ENCODE peak calls at places on chromosomes 11 and 22, in seven cellular contexts. One of them, this sample, is unnamed.

GRCh38 chr11:44774131-44774530 is 47.4 kb downstream of the TSPAN18 start:
- DNase-seq in left ventricle myocardium inferior: peak
- DNase-seq in tibial artery: no peak
- DNase-seq in IMR-90: no peak
- DNase-seq in CD4-positive, alpha-beta memory T cell: no peak
- DNase-seq in CD8-positive, alpha-beta memory T cell: no peak
- DNase-seq in lower lobe of right lung: no peak
- DNase-seq in this sample: peak

GRCh38 chr11:293293-293851 is 4.4 kb downstream of the PGGHG start:
- DNase-seq in left ventricle myocardium inferior: peak
- DNase-seq in tibial artery: peak
- DNase-seq in lower lobe of right lung: no peak
- DNase-seq in CD4-positive, alpha-beta memory T cell: no peak
- DNase-seq in CD8-positive, alpha-beta memory T cell: no peak
- DNase-seq in IMR-90: no peak
- DNase-seq in this sample: no peak

GRCh38 chr11:115464269-115464668 is 39.9 kb downstream of the CADM1 start:
- DNase-seq in left ventricle myocardium inferior: no peak
- DNase-seq in CD4-positive, alpha-beta memory T cell: no peak
- DNase-seq in lower lobe of right lung: no peak
- DNase-seq in IMR-90: peak
- DNase-seq in CD8-positive, alpha-beta memory T cell: no peak
- DNase-seq in tibial artery: no peak
- DNase-seq in this sample: peak

GRCh38 chr22:49294656-49295464 is 532.8 kb downstream of the BRD1 start:
- DNase-seq in IMR-90: no peak
- DNase-seq in CD8-positive, alpha-beta memory T cell: no peak
- DNase-seq in left ventricle myocardium inferior: no peak
- DNase-seq in CD4-positive, alpha-beta memory T cell: no peak
- DNase-seq in tibial artery: peak
- DNase-seq in lower lobe of right lung: no peak
- DNase-seq in this sample: no peak

GRCh38 chr11:103294516-103294915 is 185.3 kb downstream of the DYNC2H1 start:
- DNase-seq in CD8-positive, alpha-beta memory T cell: no peak
- DNase-seq in left ventricle myocardium inferior: no peak
- DNase-seq in lower lobe of right lung: no peak
- DNase-seq in CD4-positive, alpha-beta memory T cell: no peak
- DNase-seq in tibial artery: no peak
- DNase-seq in IMR-90: peak
- DNase-seq in this sample: no peak

GRCh38 chr11:72641900-72642814 is 32.1 kb downstream of the PDE2A start:
- DNase-seq in CD8-positive, alpha-beta memory T cell: no peak
- DNase-seq in left ventricle myocardium inferior: peak
- DNase-seq in IMR-90: no peak
- DNase-seq in lower lobe of right lung: peak
- DNase-seq in CD4-positive, alpha-beta memory T cell: no peak
- DNase-seq in tibial artery: peak
- DNase-seq in this sample: peak

GRCh38 chr11:109000531-109000930 is 335.7 kb downstream of the DDX10 start:
- DNase-seq in CD8-positive, alpha-beta memory T cell: no peak
- DNase-seq in lower lobe of right lung: no peak
- DNase-seq in IMR-90: no peak
- DNase-seq in left ventricle myocardium inferior: no peak
- DNase-seq in CD4-positive, alpha-beta memory T cell: no peak
- DNase-seq in tibial artery: no peak
- DNase-seq in this sample: no peak

GRCh38 chr22:36160499-36160942 is at the start of gene APOL3:
- DNase-seq in CD8-positive, alpha-beta memory T cell: peak
- DNase-seq in tibial artery: peak
- DNase-seq in CD4-positive, alpha-beta memory T cell: peak
- DNase-seq in left ventricle myocardium inferior: peak
- DNase-seq in IMR-90: peak
- DNase-seq in lower lobe of right lung: peak
- DNase-seq in this sample: peak

GRCh38 chr11:128759168-128759567 is 65.3 kb downstream of the FLI1 start:
- DNase-seq in CD8-positive, alpha-beta memory T cell: no peak
- DNase-seq in CD4-positive, alpha-beta memory T cell: no peak
- DNase-seq in IMR-90: no peak
- DNase-seq in left ventricle myocardium inferior: no peak
- DNase-seq in lower lobe of right lung: no peak
- DNase-seq in tibial artery: no peak
- DNase-seq in this sample: no peak

GRCh38 chr11:70549386-70549785 is 151.1 kb downstream of the CTTN start:
- DNase-seq in CD8-positive, alpha-beta memory T cell: no peak
- DNase-seq in left ventricle myocardium inferior: no peak
- DNase-seq in CD4-positive, alpha-beta memory T cell: no peak
- DNase-seq in tibial artery: no peak
- DNase-seq in lower lobe of right lung: no peak
- DNase-seq in IMR-90: no peak
- DNase-seq in this sample: no peak

GRCh38 chr11:108914981-108915380 is 250.1 kb downstream of the DDX10 start:
- DNase-seq in lower lobe of right lung: no peak
- DNase-seq in CD8-positive, alpha-beta memory T cell: no peak
- DNase-seq in tibial artery: no peak
- DNase-seq in IMR-90: peak
- DNase-seq in left ventricle myocardium inferior: no peak
- DNase-seq in CD4-positive, alpha-beta memory T cell: no peak
- DNase-seq in this sample: peak

GRCh38 chr11:102727890-102728289 is 3.1 kb upstream of the MMP8 start:
- DNase-seq in CD8-positive, alpha-beta memory T cell: no peak
- DNase-seq in CD4-positive, alpha-beta memory T cell: no peak
- DNase-seq in tibial artery: no peak
- DNase-seq in IMR-90: peak
- DNase-seq in left ventricle myocardium inferior: no peak
- DNase-seq in lower lobe of right lung: no peak
- DNase-seq in this sample: peak

GRCh38 chr11:12377824-12378593 is 638 bp downstream of the PARVA start:
- DNase-seq in tibial artery: peak
- DNase-seq in lower lobe of right lung: peak
- DNase-seq in left ventricle myocardium inferior: peak
- DNase-seq in CD8-positive, alpha-beta memory T cell: no peak
- DNase-seq in IMR-90: peak
- DNase-seq in CD4-positive, alpha-beta memory T cell: peak
- DNase-seq in this sample: peak

GRCh38 chr11:50247309-50247874 is 214.7 kb downstream of the OR4C45 start:
- DNase-seq in tibial artery: no peak
- DNase-seq in left ventricle myocardium inferior: no peak
- DNase-seq in lower lobe of right lung: no peak
- DNase-seq in IMR-90: no peak
- DNase-seq in CD8-positive, alpha-beta memory T cell: no peak
- DNase-seq in CD4-positive, alpha-beta memory T cell: no peak
- DNase-seq in this sample: no peak

GRCh38 chr11:26947379-26947844 is 46.5 kb upstream of the FIBIN start:
- DNase-seq in left ventricle myocardium inferior: no peak
- DNase-seq in lower lobe of right lung: no peak
- DNase-seq in CD8-positive, alpha-beta memory T cell: no peak
- DNase-seq in CD4-positive, alpha-beta memory T cell: no peak
- DNase-seq in IMR-90: peak
- DNase-seq in tibial artery: peak
- DNase-seq in this sample: peak

GRCh38 chr11:112219476-112220232 is 6.6 kb upstream of the PTS start:
- DNase-seq in tibial artery: no peak
- DNase-seq in IMR-90: peak
- DNase-seq in left ventricle myocardium inferior: no peak
- DNase-seq in lower lobe of right lung: no peak
- DNase-seq in CD8-positive, alpha-beta memory T cell: peak
- DNase-seq in CD4-positive, alpha-beta memory T cell: peak
- DNase-seq in this sample: peak

GRCh38 chr11:21630934-21631478 is 561.9 kb upstream of the ANO5 start:
- DNase-seq in left ventricle myocardium inferior: no peak
- DNase-seq in CD4-positive, alpha-beta memory T cell: no peak
- DNase-seq in tibial artery: no peak
- DNase-seq in lower lobe of right lung: no peak
- DNase-seq in CD8-positive, alpha-beta memory T cell: no peak
- DNase-seq in IMR-90: no peak
- DNase-seq in this sample: no peak

GRCh38 chr11:10601722-10602281 is 33.3 kb upstream of the LYVE1 start:
- DNase-seq in left ventricle myocardium inferior: peak
- DNase-seq in IMR-90: no peak
- DNase-seq in lower lobe of right lung: peak
- DNase-seq in CD4-positive, alpha-beta memory T cell: no peak
- DNase-seq in CD8-positive, alpha-beta memory T cell: no peak
- DNase-seq in tibial artery: no peak
- DNase-seq in this sample: no peak

DNA sequence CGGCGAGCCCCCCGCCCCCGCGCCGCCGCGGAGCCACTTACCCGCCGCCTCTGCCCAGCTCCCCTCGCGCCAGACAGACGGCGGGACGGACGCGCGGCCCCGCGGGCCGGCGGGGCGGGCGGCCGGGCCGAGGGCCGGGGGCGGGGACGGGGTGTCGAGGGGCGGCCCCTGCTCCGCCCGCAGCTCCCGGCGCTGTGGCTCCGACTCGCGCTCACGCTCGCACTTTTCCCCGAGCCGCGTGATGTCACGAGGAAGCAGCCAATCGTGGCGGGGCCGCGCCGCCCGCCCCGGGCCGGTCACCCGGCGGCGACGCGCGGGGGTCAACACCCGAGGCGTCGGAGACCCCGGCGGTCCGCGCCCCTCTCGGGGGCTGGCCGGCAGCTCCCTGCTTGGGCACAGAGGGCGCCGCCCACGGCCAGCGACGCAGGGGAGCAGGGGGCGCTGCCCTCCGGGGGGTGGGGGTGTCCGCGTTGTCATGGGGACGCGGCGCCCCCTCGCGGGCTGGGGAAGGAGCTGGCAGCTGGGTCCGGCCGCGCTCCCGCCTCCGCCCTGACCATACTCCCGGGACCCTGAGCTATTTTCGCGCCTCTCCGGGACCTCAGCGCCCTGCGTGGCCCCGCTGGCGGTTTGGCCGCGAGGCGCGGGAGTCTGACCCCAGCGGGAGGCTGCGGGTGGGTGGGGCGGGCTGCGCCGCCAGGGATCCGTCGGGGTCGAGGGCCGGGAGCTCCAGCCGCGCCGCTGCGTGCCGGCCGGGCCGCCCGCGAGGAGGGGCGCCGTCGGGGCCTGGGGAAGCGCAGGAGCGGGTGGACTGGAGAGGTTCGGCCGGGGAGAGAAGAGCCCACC is at the start of gene CHRM4:
- DNase-seq in CD8-positive, alpha-beta memory T cell: no peak
- DNase-seq in CD4-positive, alpha-beta memory T cell: no peak
- DNase-seq in left ventricle myocardium inferior: no peak
- DNase-seq in IMR-90: peak
- DNase-seq in lower lobe of right lung: no peak
- DNase-seq in tibial artery: peak
- DNase-seq in this sample: no peak
- H3K4me3 ChIP-seq in CD8-positive, alpha-beta memory T cell: no peak
- H3K4me3 ChIP-seq in CD4-positive, alpha-beta memory T cell: no peak
- H3K4me3 ChIP-seq in left ventricle myocardium inferior: peak
- H3K4me3 ChIP-seq in IMR-90: peak
- H3K4me3 ChIP-seq in lower lobe of right lung: peak
- H3K4me3 ChIP-seq in tibial artery: peak
- H3K4me3 ChIP-seq in this sample: peak

GRCh38 chr11:122843281-122844150 is 5.2 kb downstream of the CRTAM start:
- DNase-seq in IMR-90: no peak
- DNase-seq in tibial artery: no peak
- DNase-seq in CD8-positive, alpha-beta memory T cell: peak
- DNase-seq in lower lobe of right lung: no peak
- DNase-seq in left ventricle myocardium inferior: no peak
- DNase-seq in CD4-positive, alpha-beta memory T cell: peak
- DNase-seq in this sample: no peak
- H3K4me3 ChIP-seq in IMR-90: no peak
- H3K4me3 ChIP-seq in tibial artery: no peak
- H3K4me3 ChIP-seq in CD8-positive, alpha-beta memory T cell: peak
- H3K4me3 ChIP-seq in lower lobe of right lung: no peak
- H3K4me3 ChIP-seq in left ventricle myocardium inferior: no peak
- H3K4me3 ChIP-seq in CD4-positive, alpha-beta memory T cell: no peak
- H3K4me3 ChIP-seq in this sample: no peak

GRCh38 chr11:131483877-131484276 is 113.5 kb downstream of the NTM start:
- DNase-seq in left ventricle myocardium inferior: no peak
- DNase-seq in CD4-positive, alpha-beta memory T cell: no peak
- DNase-seq in IMR-90: no peak
- DNase-seq in lower lobe of right lung: no peak
- DNase-seq in tibial artery: no peak
- DNase-seq in CD8-positive, alpha-beta memory T cell: no peak
- DNase-seq in this sample: no peak
- H3K4me3 ChIP-seq in left ventricle myocardium inferior: no peak
- H3K4me3 ChIP-seq in CD4-positive, alpha-beta memory T cell: no peak
- H3K4me3 ChIP-seq in IMR-90: no peak
- H3K4me3 ChIP-seq in lower lobe of right lung: no peak
- H3K4me3 ChIP-seq in tibial artery: no peak
- H3K4me3 ChIP-seq in CD8-positive, alpha-beta memory T cell: no peak
- H3K4me3 ChIP-seq in this sample: no peak

GRCh38 chr11:46288451-46288850 is 11.0 kb downstream of the CREB3L1 start:
- DNase-seq in CD8-positive, alpha-beta memory T cell: no peak
- DNase-seq in lower lobe of right lung: no peak
- DNase-seq in tibial artery: no peak
- DNase-seq in CD4-positive, alpha-beta memory T cell: no peak
- DNase-seq in IMR-90: no peak
- DNase-seq in left ventricle myocardium inferior: no peak
- DNase-seq in this sample: no peak

GRCh38 chr11:46286789-46287188 is 9.3 kb downstream of the CREB3L1 start:
- DNase-seq in CD8-positive, alpha-beta memory T cell: no peak
- DNase-seq in IMR-90: no peak
- DNase-seq in lower lobe of right lung: no peak
- DNase-seq in CD4-positive, alpha-beta memory T cell: no peak
- DNase-seq in tibial artery: no peak
- DNase-seq in left ventricle myocardium inferior: no peak
- DNase-seq in this sample: no peak

GRCh38 chr11:46285594-46286033 is 8.2 kb downstream of the CREB3L1 start:
- DNase-seq in IMR-90: peak
- DNase-seq in lower lobe of right lung: no peak
- DNase-seq in tibial artery: peak
- DNase-seq in CD8-positive, alpha-beta memory T cell: no peak
- DNase-seq in CD4-positive, alpha-beta memory T cell: no peak
- DNase-seq in left ventricle myocardium inferior: peak
- DNase-seq in this sample: peak

GRCh38 chr11:46281374-46281831 is 3.9 kb downstream of the CREB3L1 start:
- DNase-seq in tibial artery: no peak
- DNase-seq in CD8-positive, alpha-beta memory T cell: no peak
- DNase-seq in IMR-90: peak
- DNase-seq in lower lobe of right lung: no peak
- DNase-seq in left ventricle myocardium inferior: no peak
- DNase-seq in CD4-positive, alpha-beta memory T cell: no peak
- DNase-seq in this sample: no peak

DNA sequence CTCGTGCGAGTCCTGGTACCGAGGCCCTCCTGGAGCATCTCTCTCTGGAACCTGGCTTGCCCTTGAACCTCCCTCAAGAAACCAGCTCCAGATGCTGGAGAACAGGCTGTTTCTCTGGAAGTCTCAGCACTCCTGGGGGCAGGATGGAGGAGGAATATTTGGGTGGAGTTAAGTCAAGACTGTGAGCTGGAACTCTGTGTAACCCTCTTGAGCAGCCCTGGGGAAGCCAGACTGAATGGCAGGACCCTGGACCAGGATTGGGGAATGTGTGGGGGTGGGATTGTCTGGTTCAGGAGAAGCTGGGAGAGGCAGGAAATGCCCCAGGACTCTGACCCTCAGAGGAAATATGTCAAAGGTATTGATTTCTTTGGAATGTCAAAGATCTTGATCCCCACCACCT is 7.7 kb downstream of the CREB3L1 start:
- DNase-seq in CD8-positive, alpha-beta memory T cell: no peak
- DNase-seq in left ventricle myocardium inferior: no peak
- DNase-seq in lower lobe of right lung: no peak
- DNase-seq in tibial artery: no peak
- DNase-seq in IMR-90: no peak
- DNase-seq in CD4-positive, alpha-beta memory T cell: no peak
- DNase-seq in this sample: no peak
- H3K4me3 ChIP-seq in CD8-positive, alpha-beta memory T cell: no peak
- H3K4me3 ChIP-seq in left ventricle myocardium inferior: peak
- H3K4me3 ChIP-seq in lower lobe of right lung: no peak
- H3K4me3 ChIP-seq in tibial artery: no peak
- H3K4me3 ChIP-seq in IMR-90: no peak
- H3K4me3 ChIP-seq in CD4-positive, alpha-beta memory T cell: no peak
- H3K4me3 ChIP-seq in this sample: peak

This sample was measured in AG10803.